ENCODE peak calls at places on chromosome 9, in five cellular contexts. U, V, J, B and X are unnamed samples.

GRCh38 chr9:127347831-127348699 is 48.9 kb upstream of the SLC2A8 start:
- DNase-seq in U (peak), V (no peak), J (peak), B (no peak), X (no peak)

GRCh38 chr9:108606408-108606807 is 249.4 kb downstream of the ACTL7B start:
- DNase-seq in U (no peak), V (no peak), J (no peak), B (no peak), X (no peak)

GRCh38 chr9:35844628-35845301 is 15.7 kb downstream of the TMEM8B start:
- DNase-seq in U (no peak), V (no peak), J (no peak), B (no peak), X (peak)

GRCh38 chr9:121743441-121744001 is 92.1 kb downstream of the DAB2IP start:
- DNase-seq in U (peak), V (peak), J (peak), B (peak), X (no peak)

GRCh38 chr9:133154097-133154989 is 9.4 kb downstream of the GBGT1 start:
- DNase-seq in U (no peak), V (no peak), J (no peak), B (peak), X (no peak)

GRCh38 chr9:23669776-23670175 is 156.3 kb downstream of the ELAVL2 start:
- DNase-seq in U (no peak), V (no peak), J (no peak), B (no peak), X (no peak)

GRCh38 chr9:114031037-114031436 is 47.1 kb downstream of the AMBP start:
- DNase-seq in U (no peak), V (no peak), J (no peak), B (no peak), X (no peak)

GRCh38 chr9:70410368-70410767 is 4.1 kb downstream of the KLF9 start:
- DNase-seq in U (no peak), V (no peak), J (no peak), B (no peak), X (no peak)

GRCh38 chr9:70205366-70206020 is 53.3 kb upstream of the SMC5 start:
- DNase-seq in U (no peak), V (no peak), J (no peak), B (no peak), X (no peak)

GRCh38 chr9:76620586-76620985 is 143.7 kb upstream of the PCA3 start:
- DNase-seq in U (no peak), V (no peak), J (no peak), B (no peak), X (no peak)

GRCh38 chr9:105708405-105708804 is 14.1 kb downstream of the TMEM38B start:
- DNase-seq in U (no peak), V (no peak), J (no peak), B (no peak), X (no peak)

GRCh38 chr9:96638606-96639364 is 16.3 kb downstream of the PRXL2C start:
- DNase-seq in U (no peak), V (peak), J (no peak), B (no peak), X (no peak)

GRCh38 chr9:15977438-15977837 is 424.6 kb downstream of the CCDC171 start:
- DNase-seq in U (no peak), V (no peak), J (no peak), B (no peak), X (no peak)
- TF ChIP-seq ESRRA in U (no peak), V (no peak), J (no peak), B (no peak), X (no peak)

GRCh38 chr9:33239922-33240321 is at the start of gene SPINK4:
- DNase-seq in U (no peak), V (no peak), J (peak), B (peak), X (no peak)
- TF ChIP-seq ESRRA in U (no peak), V (no peak), J (no peak), B (peak), X (no peak)

GRCh38 chr9:116547729-116548426 is 139.2 kb upstream of the TRIM32 start:
- DNase-seq in U (no peak), V (no peak), J (no peak), B (no peak), X (no peak)

GRCh38 chr9:116550728-116551436 is 136.2 kb upstream of the TRIM32 start:
- DNase-seq in U (no peak), V (no peak), J (no peak), B (no peak), X (no peak)

GRCh38 chr9:116546711-116547581 is 140.2 kb upstream of the TRIM32 start:
- DNase-seq in U (peak), V (no peak), J (peak), B (no peak), X (no peak)

GRCh38 chr9:116549786-116550660 is 137.1 kb upstream of the TRIM32 start:
- DNase-seq in U (no peak), V (no peak), J (no peak), B (no peak), X (no peak)

GRCh38 chr9:116549061-116549664 is 137.9 kb upstream of the TRIM32 start:
- DNase-seq in U (peak), V (no peak), J (peak), B (no peak), X (no peak)
- TF ChIP-seq ESRRA in U (no peak), V (no peak), J (peak), B (no peak), X (no peak)

GRCh38 chr9:136695435-136695895 is 8.2 kb upstream of the AGPAT2 start:
- DNase-seq in U (no peak), V (no peak), J (no peak), B (no peak), X (no peak)
- TF ChIP-seq ESRRA in U (no peak), V (no peak), J (no peak), B (no peak), X (no peak)

GRCh38 chr9:130394814-130395470 is 49.8 kb upstream of the ASS1 start:
- DNase-seq in U (no peak), V (no peak), J (no peak), B (no peak), X (no peak)
- TF ChIP-seq ESRRA in U (no peak), V (no peak), J (no peak), B (no peak), X (no peak)

DNA sequence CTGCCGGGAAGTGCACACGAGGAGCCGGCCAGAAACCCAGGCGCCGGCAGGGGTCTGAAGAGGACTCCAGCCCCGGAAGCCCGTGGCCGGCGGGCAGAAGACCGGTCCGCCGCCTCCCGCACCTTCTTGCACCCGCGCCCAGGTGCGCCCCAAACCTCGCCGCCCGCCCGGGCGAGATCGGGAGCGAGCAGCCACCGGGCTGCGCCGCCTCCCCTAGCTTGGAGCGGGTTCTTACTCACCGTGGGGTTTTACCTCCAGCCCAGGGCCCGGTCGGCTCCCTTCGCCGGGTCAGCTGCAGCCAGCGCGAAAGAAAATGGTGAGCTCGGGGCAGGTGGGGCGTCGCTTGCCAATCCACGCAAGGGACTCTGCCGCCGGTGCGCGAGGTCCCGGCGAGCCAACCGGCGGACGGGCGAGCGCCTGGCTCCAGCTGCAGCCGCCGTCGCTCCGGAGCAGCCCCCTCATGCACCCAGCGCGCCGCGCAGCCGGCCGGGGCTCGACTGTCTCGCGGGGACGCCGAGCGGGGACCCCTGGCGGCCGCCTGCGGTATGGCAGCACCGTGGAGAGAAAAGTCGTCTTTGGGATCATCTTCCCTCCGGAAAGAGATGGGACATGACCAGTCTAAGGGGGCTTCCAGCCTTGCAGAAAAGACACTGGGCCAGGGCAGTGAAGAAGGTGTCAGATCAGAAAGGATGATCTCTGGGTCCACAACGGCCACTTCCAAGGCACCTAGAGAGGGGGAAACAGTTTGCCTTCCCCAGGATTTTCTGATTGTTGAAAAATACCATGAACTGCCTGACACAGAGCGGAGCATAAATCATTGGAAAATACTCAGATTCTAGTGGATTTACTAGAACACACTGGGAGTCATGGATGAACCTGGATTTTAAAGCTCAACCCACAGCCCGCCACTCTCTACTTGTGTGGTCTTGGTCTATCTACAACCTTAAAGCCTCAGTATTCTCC is at the start of gene MOB3B:
- DNase-seq in U (peak), V (peak), J (peak), B (peak), X (no peak)
- TF ChIP-seq ESRRA in U (no peak), V (peak), J (no peak), B (no peak), X (no peak)